ENCODE peak calls at places on chromosomes 6 and 20, in five cellular contexts. One of them, this sample, is unnamed.
A peak's percentile ranks its signal among the peaks of the same experiment; 100 is the strongest.

GRCh38 chr6:83474309-83474708 is 38.0 kb upstream of the PRSS35 start:
- DNase-seq in AG04450: no peak
- DNase-seq in hepatocyte: no peak
- DNase-seq in HL-60: no peak
- DNase-seq in brain microvascular endothelial cell: peak; percentile 5
- DNase-seq in this sample: no peak

GRCh38 chr6:37388578-37388977 is 34.8 kb downstream of the RNF8 start:
- DNase-seq in AG04450: no peak
- DNase-seq in hepatocyte: no peak
- DNase-seq in HL-60: no peak
- DNase-seq in brain microvascular endothelial cell: no peak
- DNase-seq in this sample: no peak

GRCh38 chr6:81309841-81310240 is 442.6 kb downstream of the TENT5A start:
- DNase-seq in AG04450: peak; percentile 11
- DNase-seq in hepatocyte: no peak
- DNase-seq in HL-60: no peak
- DNase-seq in brain microvascular endothelial cell: no peak
- DNase-seq in this sample: no peak

GRCh38 chr6:25835442-25836283 is 3.8 kb upstream of the SLC17A1 start:
- DNase-seq in AG04450: no peak
- DNase-seq in hepatocyte: peak; percentile 71
- DNase-seq in HL-60: no peak
- DNase-seq in brain microvascular endothelial cell: peak; percentile 4
- DNase-seq in this sample: no peak

GRCh38 chr6:158869604-158870417 is 50.6 kb upstream of the EZR start:
- DNase-seq in AG04450: peak; percentile 62
- DNase-seq in hepatocyte: peak; percentile 97
- DNase-seq in HL-60: peak; percentile 84
- DNase-seq in brain microvascular endothelial cell: peak; percentile 96
- DNase-seq in this sample: peak; percentile 99

GRCh38 chr20:24692429-24693190 is 223.2 kb downstream of the SYNDIG1 start:
- DNase-seq in AG04450: no peak
- DNase-seq in hepatocyte: no peak
- DNase-seq in HL-60: peak; percentile 47
- DNase-seq in brain microvascular endothelial cell: no peak
- DNase-seq in this sample: no peak

GRCh38 chr6:56767892-56768531 is 125.3 kb upstream of the DST start:
- DNase-seq in AG04450: no peak
- DNase-seq in hepatocyte: no peak
- DNase-seq in HL-60: no peak
- DNase-seq in brain microvascular endothelial cell: no peak
- DNase-seq in this sample: no peak

GRCh38 chr6:111952326-111952725 is 79.1 kb upstream of the FYN start:
- DNase-seq in AG04450: no peak
- DNase-seq in hepatocyte: no peak
- DNase-seq in HL-60: no peak
- DNase-seq in brain microvascular endothelial cell: no peak
- DNase-seq in this sample: peak; percentile 23

GRCh38 chr20:2301164-2301622 is 5.4 kb downstream of the TGM3 start:
- DNase-seq in AG04450: no peak
- DNase-seq in hepatocyte: peak; percentile 55
- DNase-seq in HL-60: peak; percentile 96
- DNase-seq in brain microvascular endothelial cell: no peak
- DNase-seq in this sample: no peak

GRCh38 chr6:89385156-89385667 is 26.9 kb downstream of the RRAGD start:
- DNase-seq in AG04450: no peak
- DNase-seq in hepatocyte: no peak
- DNase-seq in HL-60: no peak
- DNase-seq in brain microvascular endothelial cell: no peak
- DNase-seq in this sample: no peak

GRCh38 chr6:166692723-166693302 is 65.8 kb upstream of the RPS6KA2 start:
- DNase-seq in AG04450: no peak
- DNase-seq in hepatocyte: no peak
- DNase-seq in HL-60: no peak
- DNase-seq in brain microvascular endothelial cell: no peak
- DNase-seq in this sample: no peak

GRCh38 chr20:7866279-7866678 is 74.0 kb downstream of the HAO1 start:
- DNase-seq in AG04450: no peak
- DNase-seq in hepatocyte: peak; percentile 50
- DNase-seq in HL-60: no peak
- DNase-seq in brain microvascular endothelial cell: no peak
- DNase-seq in this sample: no peak

GRCh38 chr20:1816384-1817381 is 78.5 kb upstream of the SIRPA start:
- DNase-seq in AG04450: no peak
- DNase-seq in hepatocyte: no peak
- DNase-seq in HL-60: peak; percentile 65
- DNase-seq in brain microvascular endothelial cell: no peak
- DNase-seq in this sample: peak; percentile 22

GRCh38 chr20:400451-401275 is 7.4 kb upstream of the RBCK1 start:
- DNase-seq in AG04450: no peak
- DNase-seq in hepatocyte: no peak
- DNase-seq in HL-60: peak; percentile 46
- DNase-seq in brain microvascular endothelial cell: no peak
- DNase-seq in this sample: peak; percentile 64

GRCh38 chr6:37818536-37819176 is 871 bp upstream of the ZFAND3 start:
- DNase-seq in AG04450: peak; percentile 91
- DNase-seq in hepatocyte: peak; percentile 98
- DNase-seq in HL-60: peak; percentile 98
- DNase-seq in brain microvascular endothelial cell: peak; percentile 93
- DNase-seq in this sample: peak; percentile 96

GRCh38 chr6:135094403-135094821 is 39.8 kb upstream of the HBS1L start:
- DNase-seq in AG04450: no peak
- DNase-seq in hepatocyte: no peak
- DNase-seq in HL-60: no peak
- DNase-seq in brain microvascular endothelial cell: no peak
- DNase-seq in this sample: no peak

GRCh38 chr20:41748051-41748450 is 129.9 kb upstream of the CHD6 start:
- DNase-seq in AG04450: no peak
- DNase-seq in hepatocyte: no peak
- DNase-seq in HL-60: no peak
- DNase-seq in brain microvascular endothelial cell: no peak
- DNase-seq in this sample: peak; percentile 21

DNA sequence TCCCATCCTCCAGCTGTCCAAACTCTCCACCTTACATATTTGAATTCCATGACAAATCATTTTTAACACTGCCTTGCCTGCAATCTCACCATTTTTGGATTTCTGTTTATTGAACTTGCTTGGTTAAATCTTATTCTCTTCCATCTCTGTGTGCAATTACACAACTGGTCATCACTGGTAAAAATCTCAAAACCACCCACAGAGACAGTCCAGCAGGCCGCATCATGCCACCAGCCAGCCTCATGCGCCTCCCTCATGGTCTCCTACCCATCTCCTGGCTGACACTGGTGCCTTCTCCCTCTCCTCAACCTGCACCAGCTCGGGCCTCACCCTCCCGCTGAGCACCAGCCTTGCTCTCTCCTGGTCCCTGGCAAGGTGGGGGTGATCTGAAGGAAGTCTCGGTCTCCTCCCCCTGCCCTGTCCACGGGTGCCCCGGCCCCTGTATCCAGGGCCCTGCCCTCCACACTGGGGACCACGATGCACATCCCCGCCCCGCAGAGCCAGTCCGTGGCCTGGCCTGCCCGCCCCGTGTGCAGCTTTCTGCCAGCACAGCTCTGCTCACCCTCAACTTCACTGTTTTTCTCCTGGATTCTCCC is 92.0 kb downstream of the THBS2 start:
- DNase-seq in AG04450: no peak
- DNase-seq in hepatocyte: no peak
- DNase-seq in HL-60: no peak
- DNase-seq in brain microvascular endothelial cell: no peak
- DNase-seq in this sample: peak; percentile 45
- H3K4me3 ChIP-seq in AG04450: no peak overlapping the region
- H3K4me3 ChIP-seq in hepatocyte: no peak overlapping the region
- H3K4me3 ChIP-seq in HL-60: no peak overlapping the region
- H3K4me3 ChIP-seq in brain microvascular endothelial cell: no peak overlapping the region
- H3K4me3 ChIP-seq in this sample: no peak overlapping the region

GRCh38 chr20:39849664-39850063 is 839.4 kb downstream of the MAFB start:
- DNase-seq in AG04450: peak; percentile 83
- DNase-seq in hepatocyte: peak; percentile 81
- DNase-seq in HL-60: no peak
- DNase-seq in brain microvascular endothelial cell: peak; percentile 89
- DNase-seq in this sample: no peak
- H3K27me3 ChIP-seq in AG04450: peaks cover 1% of the 10 kb centered on the region
- H3K27me3 ChIP-seq in hepatocyte: no peaks in the 10 kb centered on the region
- H3K27me3 ChIP-seq in HL-60: no peaks in the 10 kb centered on the region
- H3K27me3 ChIP-seq in brain microvascular endothelial cell: no peaks in the 10 kb centered on the region
- H3K27me3 ChIP-seq in this sample: no peaks in the 10 kb centered on the region

DNA sequence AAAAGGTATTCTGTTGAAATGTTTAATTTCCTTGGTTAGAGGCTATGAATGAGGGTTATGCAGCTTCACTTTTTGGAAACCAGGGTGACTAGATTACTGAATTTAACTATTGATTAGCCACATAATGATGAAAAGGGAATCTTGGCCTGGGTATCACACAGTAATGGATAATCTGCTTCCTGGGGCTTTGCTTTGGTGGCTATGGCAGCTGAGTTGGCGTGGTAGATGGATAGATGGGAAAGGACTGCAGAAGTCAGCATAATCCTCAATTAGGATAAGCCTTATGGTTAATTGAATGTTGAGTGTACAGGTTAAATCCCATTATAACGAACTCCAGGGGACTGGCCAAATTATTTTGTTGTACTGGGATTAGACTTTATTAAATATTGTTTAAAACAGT is 5.2 kb downstream of the NCOA3 start:
- DNase-seq in AG04450: no peak
- DNase-seq in hepatocyte: no peak
- DNase-seq in HL-60: no peak
- DNase-seq in brain microvascular endothelial cell: no peak
- DNase-seq in this sample: no peak
- H3K4me3 ChIP-seq in AG04450: no peak overlapping the region
- H3K4me3 ChIP-seq in hepatocyte: no peak overlapping the region
- H3K4me3 ChIP-seq in HL-60: no peak overlapping the region
- H3K4me3 ChIP-seq in brain microvascular endothelial cell: no peak overlapping the region
- H3K4me3 ChIP-seq in this sample: no peak overlapping the region

GRCh38 chr20:61558726-61559125 is 306.7 kb downstream of the CDH4 start:
- DNase-seq in AG04450: no peak
- DNase-seq in hepatocyte: no peak
- DNase-seq in HL-60: no peak
- DNase-seq in brain microvascular endothelial cell: no peak
- DNase-seq in this sample: peak; percentile 72

GRCh38 chr20:61556116-61556515 is 304.1 kb downstream of the CDH4 start:
- DNase-seq in AG04450: peak; percentile 79
- DNase-seq in hepatocyte: no peak
- DNase-seq in HL-60: no peak
- DNase-seq in brain microvascular endothelial cell: peak; percentile 46
- DNase-seq in this sample: no peak

GRCh38 chr20:61559706-61560315 is 307.8 kb downstream of the CDH4 start:
- DNase-seq in AG04450: no peak
- DNase-seq in hepatocyte: no peak
- DNase-seq in HL-60: no peak
- DNase-seq in brain microvascular endothelial cell: no peak
- DNase-seq in this sample: no peak

GRCh38 chr20:61560361-61560853 is 308.3 kb downstream of the CDH4 start:
- DNase-seq in AG04450: no peak
- DNase-seq in hepatocyte: peak; percentile 68
- DNase-seq in HL-60: no peak
- DNase-seq in brain microvascular endothelial cell: no peak
- DNase-seq in this sample: peak; percentile 88

DNA sequence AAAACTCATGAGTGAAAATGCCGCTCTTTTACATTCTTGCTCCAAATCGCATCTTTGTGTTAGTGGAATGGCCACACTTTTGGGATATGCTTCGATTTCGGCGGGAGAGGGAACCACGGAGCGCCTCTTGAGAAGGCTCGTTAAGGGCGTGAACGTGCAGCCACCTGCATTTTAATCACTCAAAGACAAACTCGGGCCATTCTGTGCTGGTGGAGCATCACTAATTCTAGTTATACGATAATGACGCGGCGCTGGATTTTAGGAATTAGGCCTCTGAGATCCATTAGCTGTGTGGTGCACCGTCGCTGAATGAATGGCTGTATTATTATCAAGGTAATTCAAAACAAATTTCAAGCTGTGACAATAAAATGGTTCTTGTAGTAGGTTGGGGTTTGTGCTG is 305.5 kb downstream of the CDH4 start:
- DNase-seq in AG04450: no peak
- DNase-seq in hepatocyte: no peak
- DNase-seq in HL-60: no peak
- DNase-seq in brain microvascular endothelial cell: no peak
- DNase-seq in this sample: no peak
- H3K27me3 ChIP-seq in AG04450: no peaks in the 10 kb centered on the region
- H3K27me3 ChIP-seq in hepatocyte: no peaks in the 10 kb centered on the region
- H3K27me3 ChIP-seq in HL-60: no peaks in the 10 kb centered on the region
- H3K27me3 ChIP-seq in brain microvascular endothelial cell: no peaks in the 10 kb centered on the region
- H3K27me3 ChIP-seq in this sample: no peaks in the 10 kb centered on the region

GRCh38 chr20:10864076-10864672 is 190.4 kb upstream of the JAG1 start:
- DNase-seq in AG04450: no peak
- DNase-seq in hepatocyte: peak; percentile 59
- DNase-seq in HL-60: no peak
- DNase-seq in brain microvascular endothelial cell: peak; percentile 12
- DNase-seq in this sample: peak; percentile 10
- H3K4me3 ChIP-seq in AG04450: no peak overlapping the region
- H3K4me3 ChIP-seq in hepatocyte: no peak overlapping the region
- H3K4me3 ChIP-seq in HL-60: no peak overlapping the region
- H3K4me3 ChIP-seq in brain microvascular endothelial cell: no peak overlapping the region
- H3K4me3 ChIP-seq in this sample: no peak overlapping the region

DNA sequence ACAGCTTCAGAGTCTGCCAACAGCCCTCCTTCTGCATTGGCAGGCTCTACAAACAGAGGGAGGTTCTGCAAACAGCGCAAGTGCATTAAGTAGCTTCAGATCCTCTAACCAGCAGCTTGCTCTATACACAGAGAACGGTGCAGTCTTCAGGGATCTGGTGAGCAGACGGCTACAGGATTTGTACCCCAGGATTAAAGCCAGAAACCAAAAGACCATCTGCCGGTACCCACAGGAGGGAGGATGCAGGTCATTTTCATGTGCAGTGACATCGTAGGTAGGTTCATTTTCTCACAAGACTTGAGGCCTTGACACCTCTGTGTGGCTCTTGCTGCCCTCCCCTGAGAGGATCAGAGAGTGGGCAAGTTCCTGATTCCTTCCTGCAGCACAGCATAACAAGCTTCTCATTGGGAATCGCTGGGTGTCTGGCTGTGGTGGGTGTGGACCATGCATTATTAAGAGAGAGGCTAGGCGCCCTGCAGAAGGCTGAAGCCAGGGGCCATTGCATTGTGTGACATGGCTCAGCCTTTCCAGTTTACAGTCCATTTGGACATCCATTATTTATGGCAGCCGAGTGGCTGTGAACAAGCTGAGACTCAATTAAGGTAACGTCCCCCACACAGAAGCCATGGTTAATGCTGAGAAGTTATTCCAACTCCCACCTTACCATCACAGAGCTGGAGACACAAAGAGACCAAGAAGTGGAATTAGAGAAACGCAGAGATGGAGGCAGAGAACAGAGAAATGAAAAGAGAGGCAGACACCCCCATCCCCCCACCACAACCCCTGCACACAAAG is 250.0 kb downstream of the LRFN2 start:
- DNase-seq in AG04450: no peak
- DNase-seq in hepatocyte: no peak
- DNase-seq in HL-60: no peak
- DNase-seq in brain microvascular endothelial cell: no peak
- DNase-seq in this sample: no peak
- H3K27me3 ChIP-seq in AG04450: no peaks in the 10 kb centered on the region
- H3K27me3 ChIP-seq in hepatocyte: peaks cover 38% of the 10 kb centered on the region
- H3K27me3 ChIP-seq in HL-60: no peaks in the 10 kb centered on the region
- H3K27me3 ChIP-seq in brain microvascular endothelial cell: no peaks in the 10 kb centered on the region
- H3K27me3 ChIP-seq in this sample: no peaks in the 10 kb centered on the region